ENCODE peak calls at places on chromosomes 2 and 18, in four cellular contexts. H is GM23248, X is AG04450, L is psoas muscle. T is an unnamed sample.

GRCh38 chr2:26692814-26693286 is 328 bp downstream of the KCNK3 start:
- DNase-seq in L (no peak), X (no peak), H (peak), T (peak)

GRCh38 chr18:63452273-63452672 is 24.5 kb upstream of the SERPINB5 start:
- DNase-seq in X (no peak), L (no peak), H (no peak), T (no peak)

GRCh38 chr2:55311444-55311870 is 42.4 kb upstream of the MTIF2 start:
- DNase-seq in L (no peak), H (peak), X (no peak), T (peak)

GRCh38 chr2:150526827-150527226 is 39.4 kb upstream of the RND3 start:
- DNase-seq in X (no peak), L (no peak), H (peak), T (peak)

GRCh38 chr2:70552501-70553333 is 909 bp downstream of the TGFA start:
- DNase-seq in H (peak), L (no peak), X (no peak), T (no peak)

GRCh38 chr2:95799892-95800291 is 191.7 kb downstream of the ANKRD36C start:
- DNase-seq in H (no peak), X (no peak), L (no peak), T (no peak)

GRCh38 chr2:150675807-150676206 is 188.3 kb upstream of the RND3 start:
- DNase-seq in L (no peak), H (no peak), X (no peak), T (no peak)

GRCh38 chr18:25423760-25424159 is 71.8 kb upstream of the ZNF521 start:
- DNase-seq in L (no peak), X (no peak), H (no peak), T (no peak)

GRCh38 chr18:36872329-36872728 is 43.4 kb downstream of the KIAA1328 start:
- DNase-seq in H (no peak), L (no peak), X (no peak), T (peak)

GRCh38 chr2:218060122-218060521 is 8.9 kb upstream of the RUFY4 start:
- DNase-seq in X (no peak), L (no peak), H (no peak), T (no peak)

GRCh38 chr2:202883987-202884675 is 12.6 kb upstream of the ICA1L start:
- DNase-seq in H (peak), X (peak), L (no peak), T (peak)

GRCh38 chr2:60796573-60797509 is 40.8 kb downstream of the PAPOLG start:
- DNase-seq in L (no peak), H (peak), X (no peak), T (peak)

GRCh38 chr18:58042826-58043362 is 1.1 kb upstream of the NEDD4L start:
- DNase-seq in L (no peak), H (peak), X (no peak), T (no peak)
- H3K4me3 ChIP-seq in L (peak), H (peak), X (peak), T (peak)

DNA sequence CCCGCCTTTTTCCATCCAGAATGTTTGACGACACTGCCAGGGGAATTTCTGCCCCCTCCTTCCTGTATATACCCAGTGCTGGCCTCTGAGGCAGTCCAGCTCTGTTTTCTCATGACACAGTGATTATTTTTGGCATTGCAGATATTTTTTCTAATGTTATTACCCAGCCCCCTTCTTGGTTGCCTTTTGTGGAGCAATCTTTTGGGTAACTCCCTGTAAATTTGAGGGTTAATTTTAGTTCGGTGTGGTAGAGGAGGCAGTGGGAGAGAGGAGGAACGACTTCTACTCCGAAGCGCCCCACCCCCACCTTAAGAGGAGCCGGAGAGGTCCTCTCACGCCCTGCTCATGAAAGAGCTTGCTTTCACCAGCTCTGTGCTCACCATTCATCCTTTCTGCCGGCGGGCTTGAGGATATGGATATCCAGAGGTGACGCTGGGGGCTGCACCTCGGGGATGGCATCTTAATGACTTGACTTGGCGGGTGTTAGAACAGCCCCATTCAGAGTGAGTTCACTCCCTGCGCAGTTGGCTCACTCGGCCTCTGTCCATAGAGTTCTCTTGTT is 38.3 kb downstream of the EPAS1 start:
- DNase-seq in X (no peak), L (peak), H (peak), T (peak)
- H3K4me3 ChIP-seq in X (peak), L (peak), H (peak), T (peak)

GRCh38 chr18:32730068-32730467 is 42.8 kb downstream of the KLHL14 start:
- DNase-seq in X (no peak), H (no peak), L (no peak), T (no peak)
- H3K4me3 ChIP-seq in X (no peak), H (peak), L (peak), T (peak)

GRCh38 chr18:72613589-72613988 is 69.4 kb upstream of the CBLN2 start:
- DNase-seq in X (no peak), L (no peak), H (no peak), T (no peak)
- H3K4me3 ChIP-seq in X (no peak), L (no peak), H (no peak), T (no peak)

GRCh38 chr18:6088432-6088831 is 193.1 kb upstream of the TMEM200C start:
- DNase-seq in X (no peak), H (no peak), L (no peak), T (no peak)
- H3K4me3 ChIP-seq in X (peak), H (no peak), L (no peak), T (no peak)

GRCh38 chr2:118836411-118836930 is 11.0 kb downstream of the EN1 start:
- DNase-seq in H (no peak), L (no peak), X (no peak), T (no peak)

GRCh38 chr2:118833716-118834439 is 13.6 kb downstream of the EN1 start:
- DNase-seq in L (no peak), X (no peak), H (no peak), T (no peak)

GRCh38 chr2:118834440-118834810 is 13.0 kb downstream of the EN1 start:
- DNase-seq in L (no peak), X (no peak), H (no peak), T (no peak)

GRCh38 chr2:118835739-118836410 is 11.6 kb downstream of the EN1 start:
- DNase-seq in X (no peak), H (peak), L (peak), T (no peak)

DNA sequence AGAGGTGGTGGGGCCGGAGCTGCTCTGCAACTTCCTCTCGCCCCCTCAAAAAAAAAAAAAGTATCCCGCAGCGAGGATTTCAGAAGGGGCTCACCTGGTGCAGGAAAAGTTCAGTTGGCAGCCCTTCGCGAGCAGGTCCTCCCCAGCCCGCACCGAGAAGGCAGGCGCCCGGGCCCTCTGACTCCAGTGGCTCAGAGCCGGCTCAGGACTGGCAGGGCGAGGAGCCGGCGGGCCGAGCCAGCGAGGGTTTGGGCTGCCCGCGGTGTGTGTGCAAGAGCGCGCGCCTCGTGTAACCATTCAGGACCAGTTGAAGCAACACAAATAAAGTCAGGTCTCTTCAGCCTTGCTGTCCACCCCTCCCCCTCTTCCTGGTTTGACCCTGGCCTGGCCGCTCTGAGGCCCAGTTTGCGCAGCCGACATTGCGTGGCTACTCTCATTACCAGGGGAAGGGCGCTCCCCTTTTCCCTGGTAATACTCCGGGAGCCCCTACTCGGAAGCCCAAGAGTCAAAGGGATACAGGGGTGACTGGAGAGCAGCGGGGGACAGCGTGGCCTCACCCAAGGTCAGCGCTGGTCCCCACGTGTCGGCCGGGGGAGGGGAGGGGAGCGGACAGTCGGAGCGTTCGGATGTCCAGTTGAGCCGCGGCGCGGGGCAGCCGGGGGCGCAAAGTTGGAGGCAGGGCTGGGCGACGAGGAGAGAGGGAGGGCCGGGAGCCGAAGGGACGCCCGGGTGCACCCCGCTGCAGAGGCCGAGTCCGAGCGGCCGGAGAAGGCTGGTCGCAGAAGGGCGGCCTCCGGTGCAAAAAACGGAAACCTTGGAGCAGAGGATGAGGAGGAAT is 12.3 kb downstream of the EN1 start:
- DNase-seq in X (no peak), L (no peak), H (peak), T (no peak)
- H3K4me3 ChIP-seq in X (peak), L (peak), H (peak), T (peak)

GRCh38 chr2:85087541-85087940 is 45.7 kb upstream of the TCF7L1 start:
- DNase-seq in H (no peak), X (no peak), L (no peak), T (no peak)
- H3K4me3 ChIP-seq in H (no peak), X (no peak), L (no peak), T (no peak)

GRCh38 chr2:44245068-44245861 is 30.0 kb upstream of the SLC3A1 start:
- DNase-seq in L (no peak), H (no peak), X (no peak), T (no peak)

GRCh38 chr2:44247924-44248323 is 27.4 kb upstream of the SLC3A1 start:
- DNase-seq in H (no peak), L (no peak), X (no peak), T (no peak)

GRCh38 chr2:44246436-44246835 is 28.8 kb upstream of the SLC3A1 start:
- DNase-seq in X (no peak), L (no peak), H (no peak), T (peak)

GRCh38 chr2:44244135-44244871 is 31.0 kb upstream of the SLC3A1 start:
- DNase-seq in L (peak), X (peak), H (peak), T (peak)

DNA sequence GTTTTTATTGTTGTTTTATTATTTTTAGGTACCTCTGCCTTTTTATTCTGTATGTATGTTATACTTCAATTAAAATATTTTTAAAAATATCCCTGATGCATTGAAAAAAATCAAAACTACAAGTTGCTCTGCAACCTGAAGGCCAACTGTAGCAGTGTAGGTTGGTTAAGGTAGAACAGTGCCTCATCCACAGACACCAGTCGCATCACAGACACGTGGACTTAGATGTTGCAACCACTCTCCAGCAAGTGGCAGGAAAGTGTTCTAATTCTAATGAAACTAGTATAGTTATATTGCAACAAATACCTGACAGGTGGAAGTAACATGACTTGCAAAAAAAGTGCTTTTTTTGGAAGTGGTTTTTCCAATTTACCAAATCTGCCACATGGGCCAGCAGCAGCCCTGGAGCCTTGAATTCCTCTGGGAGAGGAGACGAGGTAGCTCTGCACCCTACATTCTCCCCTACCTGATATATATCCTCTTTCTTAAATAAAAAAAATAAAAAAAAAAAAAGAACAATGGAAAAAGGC is 28.4 kb upstream of the SLC3A1 start:
- DNase-seq in X (no peak), L (no peak), H (no peak), T (no peak)
- H3K4me3 ChIP-seq in X (no peak), L (no peak), H (no peak), T (no peak)

T was measured in fibroblast of pulmonary artery.